ENCODE peak calls at places on chromosomes 1 and 21, in seven cellular contexts. One of them, this sample, is unnamed.

GRCh38 chr1:175394739-175395138 is 202.2 kb upstream of the KIAA0040 start:
- DNase-seq in GM12878: no peak
- DNase-seq in HCT116: no peak
- DNase-seq in K562: no peak
- DNase-seq in H1: no peak
- DNase-seq in SK-N-SH: no peak
- DNase-seq in HepG2: no peak
- DNase-seq in this sample: no peak

GRCh38 chr1:20199410-20199809 is 13.1 kb upstream of the PLA2G2C start:
- DNase-seq in GM12878: no peak
- DNase-seq in HCT116: no peak
- DNase-seq in K562: peak
- DNase-seq in H1: no peak
- DNase-seq in SK-N-SH: no peak
- DNase-seq in HepG2: no peak
- DNase-seq in this sample: no peak

GRCh38 chr1:10968411-10968826 is 44.0 kb upstream of the TARDBP start:
- DNase-seq in GM12878: peak
- DNase-seq in HCT116: no peak
- DNase-seq in K562: no peak
- DNase-seq in H1: no peak
- DNase-seq in SK-N-SH: no peak
- DNase-seq in HepG2: no peak
- DNase-seq in this sample: peak

GRCh38 chr1:27869719-27870085 is 2.6 kb upstream of the THEMIS2 start:
- DNase-seq in GM12878: no peak
- DNase-seq in HCT116: no peak
- DNase-seq in K562: no peak
- DNase-seq in H1: no peak
- DNase-seq in SK-N-SH: no peak
- DNase-seq in HepG2: no peak
- DNase-seq in this sample: no peak

GRCh38 chr1:246734861-246735260 is 10.7 kb downstream of the SCCPDH start:
- DNase-seq in GM12878: no peak
- DNase-seq in HCT116: no peak
- DNase-seq in K562: no peak
- DNase-seq in H1: no peak
- DNase-seq in SK-N-SH: no peak
- DNase-seq in HepG2: no peak
- DNase-seq in this sample: no peak

GRCh38 chr1:40789675-40790430 is 6.3 kb downstream of the KCNQ4 start:
- DNase-seq in GM12878: no peak
- DNase-seq in HCT116: no peak
- DNase-seq in K562: no peak
- DNase-seq in H1: no peak
- DNase-seq in SK-N-SH: no peak
- DNase-seq in HepG2: no peak
- DNase-seq in this sample: no peak

GRCh38 chr1:192399161-192399560 is 82.4 kb downstream of the RGS21 start:
- DNase-seq in GM12878: no peak
- DNase-seq in HCT116: no peak
- DNase-seq in K562: no peak
- DNase-seq in H1: no peak
- DNase-seq in SK-N-SH: no peak
- DNase-seq in HepG2: no peak
- DNase-seq in this sample: no peak

GRCh38 chr1:112114540-112114939 is 125.1 kb upstream of the KCND3 start:
- DNase-seq in GM12878: no peak
- DNase-seq in HCT116: no peak
- DNase-seq in K562: no peak
- DNase-seq in H1: no peak
- DNase-seq in SK-N-SH: no peak
- DNase-seq in HepG2: no peak
- DNase-seq in this sample: no peak

GRCh38 chr1:241652012-241652411 is at the start of gene WDR64:
- DNase-seq in GM12878: no peak
- DNase-seq in HCT116: no peak
- DNase-seq in K562: no peak
- DNase-seq in H1: no peak
- DNase-seq in SK-N-SH: no peak
- DNase-seq in HepG2: no peak
- DNase-seq in this sample: no peak

GRCh38 chr1:30887485-30888315 is 20.9 kb downstream of the SDC3 start:
- DNase-seq in GM12878: no peak
- DNase-seq in HCT116: no peak
- DNase-seq in K562: no peak
- DNase-seq in H1: no peak
- DNase-seq in SK-N-SH: no peak
- DNase-seq in HepG2: no peak
- DNase-seq in this sample: peak

GRCh38 chr1:14083277-14083676 is 383.3 kb downstream of the PRDM2 start:
- DNase-seq in GM12878: no peak
- DNase-seq in HCT116: no peak
- DNase-seq in K562: no peak
- DNase-seq in H1: no peak
- DNase-seq in SK-N-SH: no peak
- DNase-seq in HepG2: no peak
- DNase-seq in this sample: no peak

GRCh38 chr1:29457496-29458368 is 221.4 kb downstream of the PTPRU start:
- DNase-seq in GM12878: no peak
- DNase-seq in HCT116: no peak
- DNase-seq in K562: no peak
- DNase-seq in H1: no peak
- DNase-seq in SK-N-SH: no peak
- DNase-seq in HepG2: no peak
- DNase-seq in this sample: no peak

GRCh38 chr21:15282666-15283065 is 217.9 kb upstream of the NRIP1 start:
- DNase-seq in GM12878: no peak
- DNase-seq in HCT116: no peak
- DNase-seq in K562: no peak
- DNase-seq in H1: no peak
- DNase-seq in SK-N-SH: no peak
- DNase-seq in HepG2: no peak
- DNase-seq in this sample: no peak

GRCh38 chr1:160078392-160079195 is 2.7 kb upstream of the KCNJ9 start:
- DNase-seq in GM12878: no peak
- DNase-seq in HCT116: peak
- DNase-seq in K562: peak
- DNase-seq in H1: no peak
- DNase-seq in SK-N-SH: peak
- DNase-seq in HepG2: peak
- DNase-seq in this sample: peak

GRCh38 chr1:63698001-63698838 is 75.6 kb upstream of the ROR1 start:
- DNase-seq in GM12878: no peak
- DNase-seq in HCT116: no peak
- DNase-seq in K562: no peak
- DNase-seq in H1: no peak
- DNase-seq in SK-N-SH: no peak
- DNase-seq in HepG2: no peak
- DNase-seq in this sample: no peak

GRCh38 chr1:226223786-226224244 is 351 bp downstream of the MIXL1 start:
- DNase-seq in GM12878: no peak
- DNase-seq in HCT116: no peak
- DNase-seq in K562: peak
- DNase-seq in H1: no peak
- DNase-seq in SK-N-SH: peak
- DNase-seq in HepG2: no peak
- DNase-seq in this sample: no peak

GRCh38 chr1:211482306-211482705 is 9.7 kb downstream of the RD3 start:
- DNase-seq in GM12878: no peak
- DNase-seq in HCT116: no peak
- DNase-seq in K562: no peak
- DNase-seq in H1: no peak
- DNase-seq in SK-N-SH: no peak
- DNase-seq in HepG2: no peak
- DNase-seq in this sample: no peak

GRCh38 chr1:33512612-33513011 is 40.2 kb downstream of the ZSCAN20 start:
- DNase-seq in GM12878: no peak
- DNase-seq in HCT116: no peak
- DNase-seq in K562: no peak
- DNase-seq in H1: no peak
- DNase-seq in SK-N-SH: no peak
- DNase-seq in HepG2: no peak
- DNase-seq in this sample: no peak

GRCh38 chr1:147504801-147505303 is 36.4 kb upstream of the BCL9 start:
- DNase-seq in GM12878: no peak
- DNase-seq in HCT116: no peak
- DNase-seq in K562: no peak
- DNase-seq in H1: no peak
- DNase-seq in SK-N-SH: peak
- DNase-seq in HepG2: no peak
- DNase-seq in this sample: peak

GRCh38 chr1:160064746-160065145 is 5.2 kb downstream of the KCNJ10 start:
- DNase-seq in GM12878: no peak
- DNase-seq in HCT116: no peak
- DNase-seq in K562: no peak
- DNase-seq in H1: no peak
- DNase-seq in SK-N-SH: no peak
- DNase-seq in HepG2: no peak
- DNase-seq in this sample: no peak

GRCh38 chr1:115838805-115839705 is 1.9 kb downstream of the NHLH2 start:
- DNase-seq in GM12878: no peak
- DNase-seq in HCT116: no peak
- DNase-seq in K562: no peak
- DNase-seq in H1: no peak
- DNase-seq in SK-N-SH: peak
- DNase-seq in HepG2: no peak
- DNase-seq in this sample: peak

GRCh38 chr1:247749870-247750269 is 1.9 kb upstream of the OR14A2 start:
- DNase-seq in GM12878: no peak
- DNase-seq in HCT116: no peak
- DNase-seq in K562: no peak
- DNase-seq in H1: no peak
- DNase-seq in SK-N-SH: no peak
- DNase-seq in HepG2: no peak
- DNase-seq in this sample: no peak

GRCh38 chr1:150513275-150513885 is 2.2 kb upstream of the FALEC start:
- DNase-seq in GM12878: no peak
- DNase-seq in HCT116: no peak
- DNase-seq in K562: peak
- DNase-seq in H1: no peak
- DNase-seq in SK-N-SH: no peak
- DNase-seq in HepG2: no peak
- DNase-seq in this sample: no peak

GRCh38 chr1:113266788-113267187 is 123.5 kb upstream of the MAGI3 start:
- DNase-seq in GM12878: no peak
- DNase-seq in HCT116: no peak
- DNase-seq in K562: no peak
- DNase-seq in H1: no peak
- DNase-seq in SK-N-SH: no peak
- DNase-seq in HepG2: no peak
- DNase-seq in this sample: no peak

GRCh38 chr1:54016343-54017282 is 1.4 kb downstream of the LDLRAD1 start:
- DNase-seq in GM12878: no peak
- DNase-seq in HCT116: peak
- DNase-seq in K562: no peak
- DNase-seq in H1: no peak
- DNase-seq in SK-N-SH: peak
- DNase-seq in HepG2: peak
- DNase-seq in this sample: peak

GRCh38 chr1:159867322-159868064 is 5.0 kb upstream of the VSIG8 start:
- DNase-seq in GM12878: no peak
- DNase-seq in HCT116: no peak
- DNase-seq in K562: no peak
- DNase-seq in H1: no peak
- DNase-seq in SK-N-SH: no peak
- DNase-seq in HepG2: no peak
- DNase-seq in this sample: peak

GRCh38 chr21:37338671-37339526 is 27.7 kb upstream of the DYRK1A start:
- DNase-seq in GM12878: no peak
- DNase-seq in HCT116: peak
- DNase-seq in K562: peak
- DNase-seq in H1: no peak
- DNase-seq in SK-N-SH: peak
- DNase-seq in HepG2: peak
- DNase-seq in this sample: no peak

GRCh38 chr1:202694354-202694753 is 15.9 kb downstream of the SYT2 start:
- DNase-seq in GM12878: no peak
- DNase-seq in HCT116: no peak
- DNase-seq in K562: no peak
- DNase-seq in H1: no peak
- DNase-seq in SK-N-SH: no peak
- DNase-seq in HepG2: no peak
- DNase-seq in this sample: no peak

GRCh38 chr1:19250629-19251304 is 557 bp downstream of the EMC1 start:
- DNase-seq in GM12878: no peak
- DNase-seq in HCT116: no peak
- DNase-seq in K562: peak
- DNase-seq in H1: no peak
- DNase-seq in SK-N-SH: no peak
- DNase-seq in HepG2: peak
- DNase-seq in this sample: no peak

GRCh38 chr1:187261637-187262036 is 432.9 kb downstream of the PLA2G4A start:
- DNase-seq in GM12878: no peak
- DNase-seq in HCT116: no peak
- DNase-seq in K562: no peak
- DNase-seq in H1: no peak
- DNase-seq in SK-N-SH: no peak
- DNase-seq in HepG2: no peak
- DNase-seq in this sample: no peak
- TF ChIP-seq JUND in GM12878: no peak
- TF ChIP-seq JUND in HCT116: no peak
- TF ChIP-seq JUND in K562: no peak
- TF ChIP-seq JUND in H1: no peak
- TF ChIP-seq JUND in SK-N-SH: no peak
- TF ChIP-seq JUND in HepG2: no peak
- TF ChIP-seq JUND in this sample: no peak

DNA sequence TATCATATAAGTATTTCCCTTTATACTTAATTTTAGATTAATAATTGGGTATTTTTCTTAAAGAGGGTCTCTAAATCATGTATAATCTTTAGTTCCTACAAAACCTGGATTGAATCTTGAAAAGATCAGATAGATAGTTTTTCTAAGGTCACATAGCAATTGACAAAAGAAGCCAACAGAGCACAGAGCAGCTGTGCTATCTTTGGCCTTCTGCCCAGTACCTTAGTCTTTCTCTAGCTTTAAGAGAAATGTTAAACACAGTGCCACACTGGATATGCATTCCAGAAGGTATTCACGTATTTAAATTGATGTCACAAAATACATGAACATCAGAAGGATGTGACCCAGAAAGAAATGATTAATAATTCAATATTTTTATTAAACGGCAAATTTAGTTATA is 86.8 kb downstream of the C21orf91 start:
- DNase-seq in GM12878: no peak
- DNase-seq in HCT116: no peak
- DNase-seq in K562: no peak
- DNase-seq in H1: no peak
- DNase-seq in SK-N-SH: peak
- DNase-seq in HepG2: no peak
- DNase-seq in this sample: no peak
- TF ChIP-seq JUND in GM12878: no peak
- TF ChIP-seq JUND in HCT116: no peak
- TF ChIP-seq JUND in K562: no peak
- TF ChIP-seq JUND in H1: no peak
- TF ChIP-seq JUND in SK-N-SH: no peak
- TF ChIP-seq JUND in HepG2: no peak
- TF ChIP-seq JUND in this sample: no peak

GRCh38 chr1:185432943-185433342 is 115.9 kb upstream of the IVNS1ABP start:
- DNase-seq in GM12878: no peak
- DNase-seq in HCT116: no peak
- DNase-seq in K562: no peak
- DNase-seq in H1: no peak
- DNase-seq in SK-N-SH: no peak
- DNase-seq in HepG2: no peak
- DNase-seq in this sample: no peak
- TF ChIP-seq JUND in GM12878: no peak
- TF ChIP-seq JUND in HCT116: no peak
- TF ChIP-seq JUND in K562: no peak
- TF ChIP-seq JUND in H1: no peak
- TF ChIP-seq JUND in SK-N-SH: no peak
- TF ChIP-seq JUND in HepG2: no peak
- TF ChIP-seq JUND in this sample: no peak

GRCh38 chr21:36150192-36150711 is 6.4 kb upstream of the DOP1B start:
- DNase-seq in GM12878: peak
- DNase-seq in HCT116: no peak
- DNase-seq in K562: no peak
- DNase-seq in H1: no peak
- DNase-seq in SK-N-SH: no peak
- DNase-seq in HepG2: no peak
- DNase-seq in this sample: no peak
- TF ChIP-seq JUND in GM12878: no peak
- TF ChIP-seq JUND in HCT116: no peak
- TF ChIP-seq JUND in K562: no peak
- TF ChIP-seq JUND in H1: no peak
- TF ChIP-seq JUND in SK-N-SH: no peak
- TF ChIP-seq JUND in HepG2: no peak
- TF ChIP-seq JUND in this sample: no peak

This sample was measured in T47D.